ENCODE peak calls at places on chromosome 10, in nine cellular contexts. S, D, J, O, K, P, U, I and W are unnamed samples.

GRCh38 chr10:122273966-122274545 is 3.0 kb downstream of the BTBD16 start:
- DNase-seq in S (no peak), D (no peak), J (no peak), O (no peak), K (no peak), P (no peak), U (no peak), I (no peak), W (no peak)

GRCh38 chr10:130541090-130541489 is 404.9 kb downstream of the GLRX3 start:
- DNase-seq in S (no peak), D (no peak), J (no peak), O (no peak), K (no peak), P (no peak), U (no peak), I (no peak), W (no peak)

GRCh38 chr10:101858723-101859500 is 15.3 kb upstream of the KCNIP2 start:
- DNase-seq in S (no peak), D (no peak), J (no peak), O (no peak), K (no peak), P (no peak), U (no peak), I (no peak), W (no peak)

GRCh38 chr10:58322072-58322834 is 12.6 kb upstream of the UBE2D1 start:
- DNase-seq in S (no peak), D (no peak), J (peak), O (no peak), K (no peak), P (no peak), U (no peak), I (no peak), W (no peak)

GRCh38 chr10:17647316-17647715 is 3.4 kb downstream of the STAM start:
- DNase-seq in S (no peak), D (peak), J (no peak), O (no peak), K (no peak), P (no peak), U (no peak), I (no peak), W (no peak)

GRCh38 chr10:74863508-74863907 is 37.1 kb downstream of the KAT6B start:
- DNase-seq in S (no peak), D (peak), J (no peak), O (no peak), K (no peak), P (no peak), U (no peak), I (no peak), W (no peak)

GRCh38 chr10:3263082-3263481 is 90.5 kb upstream of the PITRM1 start:
- DNase-seq in S (no peak), D (no peak), J (no peak), O (no peak), K (no peak), P (no peak), U (no peak), I (no peak), W (no peak)

GRCh38 chr10:50394832-50395231 is 143.5 kb upstream of the ASAH2 start:
- DNase-seq in S (no peak), D (no peak), J (peak), O (no peak), K (no peak), P (no peak), U (no peak), I (no peak), W (no peak)

GRCh38 chr10:63208981-63209380 is 75.9 kb downstream of the NRBF2 start:
- DNase-seq in S (no peak), D (peak), J (no peak), O (peak), K (no peak), P (no peak), U (no peak), I (no peak), W (peak)

GRCh38 chr10:63503395-63503794 is 17.8 kb upstream of the REEP3 start:
- DNase-seq in S (no peak), D (no peak), J (peak), O (no peak), K (no peak), P (no peak), U (no peak), I (no peak), W (no peak)

GRCh38 chr10:103480521-103480920 is 1.5 kb upstream of the CALHM3 start:
- DNase-seq in S (no peak), D (no peak), J (no peak), O (no peak), K (no peak), P (no peak), U (no peak), I (no peak), W (no peak)

GRCh38 chr10:79473511-79474095 is 28.2 kb upstream of the ZCCHC24 start:
- DNase-seq in S (no peak), D (no peak), J (no peak), O (no peak), K (no peak), P (no peak), U (no peak), I (no peak), W (no peak)

GRCh38 chr10:12041766-12042408 is 722 bp downstream of the UPF2 start:
- DNase-seq in S (no peak), D (peak), J (peak), O (no peak), K (peak), P (no peak), U (no peak), I (no peak), W (no peak)

GRCh38 chr10:2980791-2981360 is 86.5 kb upstream of the PFKP start:
- DNase-seq in S (no peak), D (peak), J (no peak), O (no peak), K (no peak), P (no peak), U (no peak), I (no peak), W (no peak)

GRCh38 chr10:77493851-77494788 is 143.5 kb downstream of the KCNMA1 start:
- DNase-seq in S (no peak), D (peak), J (no peak), O (no peak), K (no peak), P (peak), U (no peak), I (no peak), W (peak)

GRCh38 chr10:121747163-121747775 is 149.0 kb upstream of the FGFR2 start:
- DNase-seq in S (no peak), D (no peak), J (no peak), O (no peak), K (no peak), P (no peak), U (no peak), I (no peak), W (no peak)

GRCh38 chr10:92074126-92074887 is 150.7 kb downstream of the BTAF1 start:
- DNase-seq in S (no peak), D (no peak), J (peak), O (no peak), K (no peak), P (no peak), U (no peak), I (no peak), W (no peak)

GRCh38 chr10:62594093-62594520 is 210.4 kb upstream of the ADO start:
- DNase-seq in S (peak), D (peak), J (peak), O (peak), K (peak), P (peak), U (peak), I (peak), W (no peak)

GRCh38 chr10:96133135-96133534 is 3.0 kb downstream of the ZNF518A start:
- DNase-seq in S (no peak), D (peak), J (no peak), O (no peak), K (no peak), P (no peak), U (no peak), I (no peak), W (no peak)

GRCh38 chr10:21919906-21920305 is 83.6 kb downstream of the DNAJC1 start:
- DNase-seq in S (no peak), D (no peak), J (no peak), O (no peak), K (no peak), P (no peak), U (no peak), I (no peak), W (no peak)

GRCh38 chr10:89783406-89783805 is 82.0 kb downstream of the KIF20B start:
- DNase-seq in S (no peak), D (peak), J (no peak), O (no peak), K (no peak), P (no peak), U (no peak), I (no peak), W (no peak)

GRCh38 chr10:74293686-74294365 is 142.8 kb downstream of the ADK start:
- DNase-seq in S (no peak), D (peak), J (no peak), O (no peak), K (no peak), P (no peak), U (no peak), I (no peak), W (no peak)

GRCh38 chr10:76453997-76454396 is 1022.6 kb downstream of the LRMDA start:
- DNase-seq in S (no peak), D (peak), J (no peak), O (no peak), K (no peak), P (no peak), U (no peak), I (no peak), W (no peak)

GRCh38 chr10:16652154-16652553 is 130.5 kb upstream of the C1QL3 start:
- DNase-seq in S (no peak), D (peak), J (no peak), O (no peak), K (no peak), P (no peak), U (no peak), I (no peak), W (peak)

GRCh38 chr10:9244880-9245279 is 1190.4 kb downstream of the GATA3 start:
- DNase-seq in S (no peak), D (no peak), J (no peak), O (no peak), K (no peak), P (no peak), U (no peak), I (no peak), W (no peak)

GRCh38 chr10:84296071-84296981 is 32.1 kb upstream of the CCSER2 start:
- DNase-seq in S (no peak), D (peak), J (no peak), O (no peak), K (no peak), P (no peak), U (no peak), I (no peak), W (peak)

GRCh38 chr10:649798-650690 is 39.4 kb downstream of the DIP2C start:
- DNase-seq in S (no peak), D (no peak), J (peak), O (no peak), K (peak), P (no peak), U (no peak), I (peak), W (no peak)

GRCh38 chr10:101845903-101846302 is 2.3 kb upstream of the KCNIP2 start:
- DNase-seq in S (no peak), D (no peak), J (no peak), O (no peak), K (no peak), P (no peak), U (no peak), I (no peak), W (no peak)

GRCh38 chr10:27072436-27073114 is 27.7 kb downstream of the ANKRD26 start:
- DNase-seq in S (no peak), D (no peak), J (no peak), O (no peak), K (no peak), P (no peak), U (no peak), I (no peak), W (no peak)